ENCODE peak calls at places on chromosomes 5 and 9, in four cellular contexts. J is B cell, K is NCI-H1930, S is GM23248. X is an unnamed sample.

GRCh38 chr5:170885281-170885680 is 23.5 kb downstream of the RANBP17 start:
- DNase-seq in S (peak), K (no peak), J (no peak), X (no peak)

GRCh38 chr5:71865202-71865601 is 146.1 kb downstream of the CARTPT start:
- DNase-seq in S (peak), K (no peak), J (no peak), X (no peak)

GRCh38 chr5:136631176-136631575 is 265.8 kb upstream of the TRPC7 start:
- DNase-seq in J (no peak), S (no peak), K (no peak), X (no peak)

GRCh38 chr5:1665231-1665630 is 134.4 kb downstream of the MRPL36 start:
- DNase-seq in J (no peak), K (no peak), S (no peak), X (no peak)

GRCh38 chr5:137724251-137724650 is 11.6 kb downstream of the KLHL3 start:
- DNase-seq in S (no peak), K (no peak), J (no peak), X (no peak)

GRCh38 chr5:88863523-88863922 is 19.5 kb downstream of the MEF2C start:
- DNase-seq in S (no peak), J (no peak), K (no peak), X (no peak)

GRCh38 chr9:88090151-88090581 is 48.1 kb downstream of the SPATA31C2 start:
- DNase-seq in J (no peak), S (no peak), K (no peak), X (no peak)

GRCh38 chr5:59380350-59380951 is 513.1 kb downstream of the PDE4D start:
- DNase-seq in J (peak), K (no peak), S (peak), X (no peak)

GRCh38 chr5:27234916-27235315 is 196.5 kb upstream of the CDH9 start:
- DNase-seq in S (no peak), J (no peak), K (no peak), X (no peak)

GRCh38 chr9:90099262-90099982 is 494.6 kb downstream of the GADD45G start:
- DNase-seq in S (peak), K (peak), J (peak), X (no peak)

GRCh38 chr5:132064738-132065331 is 4.4 kb downstream of the IL3 start:
- DNase-seq in S (peak), J (peak), K (peak), X (peak)

GRCh38 chr5:8770431-8770830 is 775.4 kb downstream of the SEMA5A start:
- DNase-seq in K (no peak), S (no peak), J (no peak), X (no peak)

GRCh38 chr5:68562308-68562707 is 346.8 kb downstream of the PIK3R1 start:
- DNase-seq in K (no peak), J (no peak), S (no peak), X (no peak)

GRCh38 chr9:112494153-112494552 is 7.5 kb downstream of the KIAA1958 start:
- DNase-seq in J (no peak), S (peak), K (no peak), X (no peak)

GRCh38 chr5:14364576-14365472 is 216.8 kb upstream of the OTULINL start:
- DNase-seq in J (peak), S (no peak), K (no peak), X (no peak)

GRCh38 chr5:109496112-109496511 is 86.3 kb upstream of the PJA2 start:
- DNase-seq in K (no peak), J (no peak), S (peak), X (no peak)

GRCh38 chr5:15571081-15571480 is 71.1 kb downstream of the FBXL7 start:
- DNase-seq in J (no peak), K (no peak), S (no peak), X (no peak)

GRCh38 chr5:6158974-6159863 is 219.1 kb downstream of the MED10 start:
- DNase-seq in J (no peak), K (no peak), S (peak), X (no peak)

GRCh38 chr5:122319897-122320296 is 7.9 kb downstream of the SNCAIP start:
- DNase-seq in K (no peak), S (no peak), J (no peak), X (no peak)

GRCh38 chr5:62640437-62640836 is 61.8 kb downstream of the LRRC70 start:
- DNase-seq in S (no peak), K (no peak), J (peak), X (no peak)

GRCh38 chr9:135887585-135888050 is 19.7 kb downstream of the CAMSAP1 start:
- DNase-seq in K (no peak), J (peak), S (no peak), X (peak)

GRCh38 chr9:137294684-137295312 is 7.3 kb downstream of the NRARP start:
- DNase-seq in J (no peak), K (no peak), S (peak), X (no peak)

GRCh38 chr9:106864533-106865143 is 1.7 kb downstream of the ZNF462 start:
- DNase-seq in S (peak), K (no peak), J (no peak), X (no peak)

GRCh38 chr9:79302569-79302968 is 269.2 kb upstream of the TLE4 start:
- DNase-seq in K (no peak), J (no peak), S (no peak), X (no peak)

GRCh38 chr5:126354012-126354856 is 69.0 kb upstream of the GRAMD2B start:
- DNase-seq in K (no peak), J (peak), S (peak), X (peak)

GRCh38 chr5:176737001-176737745 is 73.2 kb upstream of the UNC5A start:
- DNase-seq in K (no peak), J (no peak), S (no peak), X (no peak)

GRCh38 chr5:71011194-71011792 is 13.8 kb downstream of the NAIP start:
- DNase-seq in K (no peak), S (no peak), J (no peak), X (no peak)

GRCh38 chr5:52660621-52661020 is 127.1 kb upstream of the ITGA1 start:
- DNase-seq in J (no peak), K (no peak), S (no peak), X (no peak)

GRCh38 chr5:28301676-28302075 is 1263.3 kb upstream of the CDH9 start:
- DNase-seq in J (no peak), S (peak), K (no peak), X (no peak)

X was measured in GM19239.